ENCODE peak calls at places on chromosomes 3 and 15, in six cellular contexts. D is NCI-H774, V is T-helper 1 cell, E is HT-29, S is nephron progenitor cell, Q is posterior cingulate gyrus. N is an unnamed sample.

GRCh38 chr3:120177151-120177550 is 82.9 kb upstream of the GSK3B start:
- DNase-seq in D (no peak), V (no peak), E (no peak), S (peak), Q (no peak), N (no peak)

GRCh38 chr3:37016903-37017302 is 23.6 kb downstream of the MLH1 start:
- DNase-seq in D (no peak), V (no peak), E (no peak), S (no peak), Q (no peak), N (no peak)

GRCh38 chr3:5220193-5220592 is 32.7 kb downstream of the EDEM1 start:
- DNase-seq in D (no peak), V (no peak), E (no peak), S (no peak), Q (no peak), N (no peak)

GRCh38 chr3:193780810-193781472 is 187.9 kb downstream of the OPA1 start:
- DNase-seq in D (peak), V (no peak), E (peak), S (peak), Q (peak), N (no peak)

GRCh38 chr3:37347941-37348340 is 173.6 kb upstream of the LRRFIP2 start:
- DNase-seq in D (no peak), V (no peak), E (no peak), S (no peak), Q (no peak), N (no peak)

GRCh38 chr15:99307735-99308134 is 56.5 kb downstream of the LRRC28 start:
- DNase-seq in D (no peak), V (no peak), E (no peak), S (no peak), Q (no peak), N (no peak)

GRCh38 chr15:35618260-35619188 is 72.6 kb upstream of the DPH6 start:
- DNase-seq in D (no peak), V (no peak), E (no peak), S (no peak), Q (no peak), N (no peak)

GRCh38 chr3:150062492-150062891 is 91.8 kb upstream of the PFN2 start:
- DNase-seq in D (no peak), V (no peak), E (no peak), S (no peak), Q (no peak), N (no peak)

GRCh38 chr3:38283810-38284775 is 2.0 kb downstream of the SLC22A14 start:
- DNase-seq in D (no peak), V (no peak), E (no peak), S (no peak), Q (no peak), N (no peak)

GRCh38 chr15:66679657-66680108 is 22.4 kb upstream of the SMAD6 start:
- DNase-seq in D (no peak), V (no peak), E (no peak), S (no peak), Q (no peak), N (no peak)

GRCh38 chr15:59177445-59177728 is 29.3 kb upstream of the LDHAL6B start:
- DNase-seq in D (no peak), V (no peak), E (no peak), S (no peak), Q (no peak), N (no peak)

GRCh38 chr3:157122116-157122515 is 37.8 kb downstream of the CCNL1 start:
- DNase-seq in D (no peak), V (no peak), E (peak), S (no peak), Q (no peak), N (no peak)

GRCh38 chr15:58498821-58499580 is 67.2 kb downstream of the LIPC start:
- DNase-seq in D (no peak), V (no peak), E (no peak), S (no peak), Q (no peak), N (no peak)

GRCh38 chr15:63258658-63259057 is 18.7 kb upstream of the APH1B start:
- DNase-seq in D (no peak), V (no peak), E (no peak), S (no peak), Q (no peak), N (no peak)